ENCODE peak calls at places on chromosomes 16 and 17, in seven cellular contexts. C is BE2C, K is mesendoderm, U is ovary, A is lung, X is HAP-1, I is fibroblast of lung. M is an unnamed sample. For H3K4me1, the result is how much of the 10 kb centered on the place peaks cover.

GRCh38 chr16:79823644-79824043 is 223.1 kb upstream of the MAF start:
- DNase-seq in C (no peak), K (no peak), U (no peak), A (no peak), X (no peak), I (peak), M (no peak)

GRCh38 chr16:53372942-53373871 is 61.1 kb upstream of the RBL2 start:
- DNase-seq in C (no peak), K (no peak), U (no peak), A (peak), X (no peak), I (no peak), M (no peak)

GRCh38 chr16:49952386-49952785 is 72.6 kb upstream of the CNEP1R1 start:
- DNase-seq in C (no peak), K (peak), U (no peak), A (no peak), X (no peak), I (peak), M (peak)

GRCh38 chr17:35129973-35130351 is 8.5 kb downstream of the FNDC8 start:
- DNase-seq in C (no peak), K (no peak), U (no peak), A (no peak), X (no peak), I (peak), M (no peak)

GRCh38 chr17:41211845-41212466 is 14.5 kb upstream of the KRTAP9-2 start:
- DNase-seq in C (no peak), K (no peak), U (no peak), A (no peak), X (no peak), I (no peak), M (no peak)

GRCh38 chr17:39261286-39261685 is 35.5 kb upstream of the STAC2 start:
- DNase-seq in C (peak), K (peak), U (no peak), A (no peak), X (no peak), I (no peak), M (no peak)

GRCh38 chr16:188674-189073 is 8.4 kb downstream of the HBQ1 start:
- DNase-seq in C (no peak), K (peak), U (no peak), A (no peak), X (no peak), I (no peak), M (no peak)

GRCh38 chr17:81914103-81914850 is 3.1 kb upstream of the PCYT2 start:
- DNase-seq in C (no peak), K (no peak), U (no peak), A (no peak), X (no peak), I (no peak), M (no peak)

GRCh38 chr17:71802663-71803062 is 318.2 kb upstream of the SOX9 start:
- DNase-seq in C (no peak), K (no peak), U (no peak), A (no peak), X (no peak), I (no peak), M (no peak)

GRCh38 chr16:78441298-78441697 is 341.8 kb downstream of the WWOX start:
- DNase-seq in C (no peak), K (peak), U (no peak), A (no peak), X (no peak), I (no peak), M (no peak)

GRCh38 chr17:10804546-10804945 is 647 bp upstream of the TMEM238L start:
- DNase-seq in C (no peak), K (no peak), U (no peak), A (no peak), X (no peak), I (no peak), M (no peak)

GRCh38 chr17:10805911-10806310 is 2.0 kb upstream of the TMEM238L start:
- DNase-seq in C (no peak), K (no peak), U (no peak), A (no peak), X (no peak), I (no peak), M (no peak)

GRCh38 chr17:10802487-10803284 is 1.2 kb downstream of the TMEM238L start:
- DNase-seq in C (no peak), K (no peak), U (no peak), A (no peak), X (no peak), I (no peak), M (no peak)

GRCh38 chr17:10803350-10803749 is 549 bp downstream of the TMEM238L start:
- DNase-seq in C (no peak), K (no peak), U (no peak), A (no peak), X (no peak), I (no peak), M (no peak)

GRCh38 chr17:10803830-10804498 is at the start of gene TMEM238L:
- DNase-seq in C (no peak), K (no peak), U (no peak), A (no peak), X (no peak), I (no peak), M (no peak)
- H3K4me1 ChIP-seq in C (under half), K (under half), U (under half), A (under half), X (under half), I (under half), M (under half)

GRCh38 chr17:18626152-18626870 is 17.9 kb downstream of the TBC1D28 start:
- DNase-seq in C (no peak), K (no peak), U (no peak), A (no peak), X (no peak), I (no peak), M (no peak)
- H3K4me3 ChIP-seq in C (peak), K (no peak), U (no peak), A (no peak), X (peak), I (peak), M (no peak)

GRCh38 chr17:16283705-16284104 is 66.7 kb downstream of the PIGL start:
- DNase-seq in C (no peak), K (no peak), U (no peak), A (no peak), X (no peak), I (peak), M (peak)
- H3K4me1 ChIP-seq in C (under half), K (under half), U (under half), A (under half), X (under half), I (under half), M (under half)

GRCh38 chr17:28944862-28945741 is 6.2 kb downstream of the PHF12 start:
- DNase-seq in C (no peak), K (no peak), U (no peak), A (no peak), X (no peak), I (no peak), M (no peak)
- H3K4me3 ChIP-seq in C (no peak), K (no peak), U (no peak), A (no peak), X (no peak), I (peak), M (no peak)

GRCh38 chr17:19748807-19749193 is 702 bp upstream of the ALDH3A1 start:
- DNase-seq in C (no peak), K (no peak), U (no peak), A (no peak), X (no peak), I (no peak), M (no peak)
- H3K4me1 ChIP-seq in C (under half), K (under half), U (under half), A (under half), X (under half), I (under half), M (under half)

DNA sequence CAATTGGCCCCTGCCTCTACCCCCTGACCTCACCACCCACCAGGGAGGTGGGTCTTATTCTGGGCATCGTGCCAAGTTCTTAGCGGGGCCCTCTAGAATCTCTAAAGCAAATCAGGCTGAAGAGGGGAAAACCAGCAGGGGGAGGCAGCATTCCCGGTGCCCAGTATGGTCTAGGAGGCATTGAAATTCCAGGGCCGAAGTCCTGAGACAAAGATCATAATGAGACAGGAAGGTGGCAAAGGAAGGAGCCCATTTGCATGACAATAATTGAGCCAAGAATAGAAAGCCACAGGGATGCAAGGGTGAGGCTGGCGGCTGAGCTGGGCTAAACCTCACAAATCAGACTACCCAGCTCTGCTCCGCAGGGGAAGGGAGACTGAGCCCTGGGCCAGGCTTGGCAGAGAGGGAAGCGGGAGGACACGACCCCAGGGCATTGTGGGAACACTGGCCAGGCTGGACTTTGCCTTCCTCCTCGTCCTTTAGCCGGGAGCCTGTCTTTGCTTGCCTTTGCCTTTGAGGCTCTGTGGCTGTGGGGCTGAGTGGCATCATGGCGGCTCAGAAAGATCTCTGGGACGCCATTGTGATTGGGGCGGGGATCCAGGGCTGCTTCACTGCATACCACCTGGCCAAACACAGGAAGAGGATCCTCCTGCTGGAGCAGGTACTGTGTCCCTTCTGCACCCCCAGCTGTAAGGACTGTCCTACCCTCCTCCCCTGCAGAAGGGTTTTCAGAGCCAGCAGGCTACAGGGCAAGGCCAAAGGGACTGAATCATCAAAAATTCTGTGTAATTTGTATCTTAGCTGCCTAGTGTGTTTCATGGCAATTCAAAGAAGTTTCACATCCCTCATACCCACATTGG is at the start of gene PIPOX:
- DNase-seq in C (peak), K (peak), U (no peak), A (peak), X (peak), I (peak), M (peak)
- H3K4me3 ChIP-seq in C (no peak), K (no peak), U (no peak), A (no peak), X (no peak), I (peak), M (no peak)

GRCh38 chr16:11612110-11612981 is 25.6 kb upstream of the LITAF start:
- DNase-seq in C (no peak), K (peak), U (no peak), A (peak), X (no peak), I (no peak), M (no peak)

GRCh38 chr16:11613381-11614303 is 26.9 kb upstream of the LITAF start:
- DNase-seq in C (no peak), K (no peak), U (no peak), A (peak), X (no peak), I (peak), M (peak)

GRCh38 chr16:11609474-11610120 is 22.9 kb upstream of the LITAF start:
- DNase-seq in C (no peak), K (no peak), U (no peak), A (no peak), X (no peak), I (no peak), M (peak)

GRCh38 chr16:11610580-11610979 is 23.9 kb upstream of the LITAF start:
- DNase-seq in C (no peak), K (no peak), U (no peak), A (no peak), X (no peak), I (no peak), M (no peak)

DNA sequence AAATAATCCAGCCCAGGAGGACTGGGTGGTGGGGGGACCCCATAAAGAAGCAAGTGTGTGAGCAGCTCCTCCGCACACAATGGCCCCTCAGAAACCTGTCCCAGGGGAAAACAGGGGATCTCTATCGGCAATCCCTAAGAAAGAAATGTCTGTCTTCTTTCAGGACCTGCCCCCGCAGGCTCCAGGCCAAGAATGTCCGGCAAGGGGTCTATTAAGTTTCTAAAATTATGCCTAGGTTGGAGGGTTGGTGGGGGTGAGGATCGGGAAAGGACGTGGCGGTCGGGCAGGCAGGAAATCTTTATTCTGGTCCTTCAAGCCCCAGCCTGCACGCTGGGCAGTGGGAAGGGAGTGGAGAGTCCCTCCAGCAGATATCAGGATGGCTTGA is 23.4 kb upstream of the LITAF start:
- DNase-seq in C (no peak), K (no peak), U (no peak), A (no peak), X (no peak), I (no peak), M (no peak)
- H3K4me1 ChIP-seq in C (under half), K (under half), U (under half), A (under half), X (under half), I (under half), M (under half)